ENCODE peak calls at places on chromosomes 13 and 19, in five cellular contexts. F, D, P, I and O are unnamed samples.

GRCh38 chr19:41799444-41800000 is 3.1 kb downstream of the CEACAM3 start:
- DNase-seq in F (no peak), D (no peak), P (no peak), I (no peak), O (no peak)

GRCh38 chr13:33022986-33023385 is 6.8 kb downstream of the KL start:
- DNase-seq in F (no peak), D (no peak), P (no peak), I (no peak), O (no peak)

GRCh38 chr13:28865312-28865711 is 45.2 kb downstream of the MTUS2 start:
- DNase-seq in F (no peak), D (no peak), P (no peak), I (no peak), O (no peak)

GRCh38 chr19:4224470-4224869 is 4.9 kb upstream of the EBI3 start:
- DNase-seq in F (no peak), D (no peak), P (no peak), I (no peak), O (no peak)

GRCh38 chr13:28574617-28575142 is 79.8 kb upstream of the FLT1 start:
- DNase-seq in F (peak; percentile 79), D (no peak), P (no peak), I (no peak), O (no peak)

GRCh38 chr13:76385606-76386005 is 500.6 kb downstream of the KCTD12 start:
- DNase-seq in F (no peak), D (no peak), P (no peak), I (no peak), O (no peak)

GRCh38 chr13:52980695-52981094 is 47.9 kb upstream of the OLFM4 start:
- DNase-seq in F (no peak), D (no peak), P (no peak), I (no peak), O (no peak)

GRCh38 chr13:113305208-113305607 is 8.2 kb downstream of the LAMP1 start:
- DNase-seq in F (no peak), D (no peak), P (no peak), I (no peak), O (no peak)

GRCh38 chr13:32905063-32905863 is 111.0 kb upstream of the KL start:
- DNase-seq in F (no peak), D (no peak), P (no peak), I (no peak), O (no peak)

GRCh38 chr13:96662036-96662435 is 332.2 kb downstream of the OXGR1 start:
- DNase-seq in F (no peak), D (no peak), P (no peak), I (no peak), O (no peak)

GRCh38 chr19:16957151-16957662 is 68.4 kb downstream of the F2RL3 start:
- DNase-seq in F (peak; percentile 15), D (no peak), P (no peak), I (no peak), O (no peak)

GRCh38 chr13:35824395-35824794 is 306.8 kb downstream of the DCLK1 start:
- DNase-seq in F (no peak), D (no peak), P (no peak), I (no peak), O (no peak)